ENCODE peak calls at places on chromosome 15, in four cellular contexts. K is IMR-90, J is endothelial cell of umbilical vein, V is GM12878. A is an unnamed sample.

GRCh38 chr15:30962659-30963058 is 28.8 kb downstream of the MTMR10 start:
- DNase-seq in K (no peak), J (no peak), V (no peak), A (no peak)

GRCh38 chr15:90190606-90191343 is 10.4 kb upstream of the SEMA4B start:
- DNase-seq in K (no peak), V (no peak), J (no peak), A (peak; percentile 56)

GRCh38 chr15:27418729-27419128 is 447.7 kb downstream of the GABRG3 start:
- DNase-seq in V (no peak), K (no peak), J (no peak), A (no peak)

GRCh38 chr15:45314960-45315359 is 62.9 kb downstream of the SLC28A2 start:
- DNase-seq in K (peak; percentile 11), J (no peak), V (no peak), A (peak; percentile 18)

GRCh38 chr15:73325191-73325980 is 43.4 kb downstream of the HCN4 start:
- DNase-seq in J (no peak), V (no peak), K (no peak), A (peak; percentile 50)

GRCh38 chr15:91855684-91856553 is 2.4 kb downstream of the SLCO3A1 start:
- DNase-seq in V (peak; percentile 33), J (no peak), K (no peak), A (no peak)

GRCh38 chr15:42371125-42371524 is 11.8 kb downstream of the CAPN3 start:
- DNase-seq in V (no peak), K (peak; percentile 37), J (no peak), A (peak; percentile 54)

GRCh38 chr15:78232951-78233350 is 1.4 kb downstream of the ACSBG1 start:
- DNase-seq in J (no peak), V (no peak), K (no peak), A (no peak)

GRCh38 chr15:84905016-84905916 is 20.8 kb downstream of the SLC28A1 start:
- DNase-seq in J (no peak), K (no peak), V (no peak), A (no peak)

GRCh38 chr15:37824717-37825382 is 109.6 kb upstream of the TMCO5A start:
- DNase-seq in K (peak; percentile 98), J (peak; percentile 15), V (no peak), A (peak; percentile 23)

GRCh38 chr15:62482715-62483429 is 317.8 kb upstream of the C2CD4B start:
- DNase-seq in J (no peak), K (peak; percentile 65), V (peak; percentile 75), A (peak; percentile 42)

GRCh38 chr15:46471096-46471495 is 836.3 kb downstream of the SQOR start:
- DNase-seq in V (no peak), K (no peak), J (no peak), A (no peak)

GRCh38 chr15:65373163-65373651 is 4.6 kb downstream of the IGDCC3 start:
- DNase-seq in J (no peak), V (no peak), K (no peak), A (no peak)

GRCh38 chr15:55789066-55789660 is 46.2 kb upstream of the PRTG start:
- DNase-seq in J (no peak), V (no peak), K (no peak), A (peak; percentile 67)

GRCh38 chr15:98800437-98801233 is 152.3 kb downstream of the IGF1R start:
- DNase-seq in K (peak; percentile 86), J (peak; percentile 98), V (no peak), A (no peak)

GRCh38 chr15:47872208-47872607 is 154.9 kb downstream of the SEMA6D start:
- DNase-seq in V (no peak), J (no peak), K (no peak), A (no peak)

GRCh38 chr15:37485056-37485455 is 384.7 kb upstream of the MEIS2 start:
- DNase-seq in J (no peak), K (no peak), V (no peak), A (no peak)

GRCh38 chr15:66566963-66567531 is 1.2 kb upstream of the LCTL start:
- DNase-seq in J (peak; percentile 67), K (peak; percentile 76), V (peak; percentile 17), A (peak; percentile 82)

GRCh38 chr15:58864602-58865419 is 68.7 kb downstream of the SLTM start:
- DNase-seq in J (no peak), K (no peak), V (no peak), A (no peak)

GRCh38 chr15:45612790-45613415 is 21.9 kb upstream of the SQOR start:
- DNase-seq in J (peak; percentile 80), V (no peak), K (peak; percentile 77), A (no peak)

GRCh38 chr15:34588046-34588674 is 4.7 kb upstream of the GOLGA8B start:
- DNase-seq in K (peak; percentile 80), V (no peak), J (peak; percentile 74), A (peak; percentile 72)

GRCh38 chr15:45185903-45186770 is 1.6 kb downstream of the SHF start:
- DNase-seq in J (no peak), K (peak; percentile 20), V (no peak), A (no peak)

GRCh38 chr15:29090617-29091466 is 178.8 kb downstream of the NSMCE3 start:
- DNase-seq in K (peak; percentile 11), J (no peak), V (no peak), A (peak; percentile 56)

GRCh38 chr15:75620776-75621536 is 4.6 kb downstream of the SNUPN start:
- DNase-seq in K (peak; percentile 89), J (peak; percentile 92), V (no peak), A (no peak)
- TF ChIP-seq FOS in K (no peak), J (peak; percentile 68), V (no peak), A (no peak)

DNA sequence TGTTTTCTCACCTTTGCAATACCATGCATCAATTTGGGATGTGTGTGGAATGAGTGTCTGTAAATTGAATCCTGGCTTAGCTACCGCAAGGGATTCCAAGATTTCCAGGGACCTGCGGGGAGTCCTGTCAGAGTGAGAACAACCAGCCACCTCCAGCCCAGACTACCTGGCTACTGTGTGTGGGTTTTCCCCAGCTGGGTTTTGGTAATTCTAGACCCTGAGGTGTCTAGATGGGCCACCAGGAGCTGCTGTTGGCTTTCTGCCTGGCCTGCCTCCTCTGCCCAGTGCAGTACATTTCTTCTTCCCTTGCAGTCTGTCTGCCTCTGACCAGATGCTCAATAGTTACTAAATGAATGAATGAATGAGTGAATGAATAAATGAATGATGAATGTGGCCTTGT is 32.5 kb upstream of the CORO2B start:
- DNase-seq in V (no peak), J (no peak), K (no peak), A (no peak)
- TF ChIP-seq FOS in V (no peak), J (no peak), K (no peak), A (no peak)

GRCh38 chr15:59999064-59999377 is 5.1 kb upstream of the FOXB1 start:
- DNase-seq in J (no peak), V (no peak), K (no peak), A (no peak)
- TF ChIP-seq FOS in J (no peak), V (no peak), K (no peak), A (no peak)

GRCh38 chr15:40436892-40437753 is 3.6 kb upstream of the BAHD1 start:
- DNase-seq in V (no peak), K (no peak), J (no peak), A (peak; percentile 56)
- TF ChIP-seq FOS in V (no peak), K (no peak), J (no peak), A (no peak)

DNA sequence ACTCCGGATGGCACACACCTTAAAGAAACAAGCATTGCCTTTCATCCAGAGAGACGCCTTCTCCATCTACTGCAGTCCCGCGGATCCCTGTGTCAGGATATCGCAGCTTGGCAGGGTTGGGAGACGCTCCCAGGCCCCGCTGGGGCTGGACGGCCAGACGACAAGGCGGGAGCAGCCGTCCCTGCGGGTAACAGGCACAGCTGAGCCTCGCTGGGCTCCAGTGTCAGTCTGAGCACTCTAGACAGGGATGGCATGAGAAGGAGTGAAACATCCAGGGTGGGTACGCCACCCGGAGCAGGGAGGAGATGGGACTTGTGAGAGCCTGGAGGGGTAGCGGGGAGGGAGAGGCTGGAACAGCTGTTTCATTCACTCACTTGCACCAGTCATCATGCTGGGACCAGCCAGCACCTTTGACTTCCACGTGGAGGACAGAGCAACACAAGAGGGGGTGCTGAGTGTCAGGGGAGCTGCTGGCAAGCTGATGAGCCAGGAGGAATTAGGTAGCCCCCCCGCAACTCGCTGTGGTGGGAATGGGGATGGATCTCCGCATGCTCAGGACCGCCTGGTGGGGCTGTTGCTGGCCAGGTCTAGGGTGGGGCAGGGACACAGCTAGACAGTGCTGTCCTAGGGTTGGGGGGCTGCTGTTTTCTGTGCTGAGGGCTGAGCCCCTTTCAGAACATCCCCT is 31.6 kb upstream of the SNRPA1 start:
- DNase-seq in J (no peak), K (no peak), V (no peak), A (no peak)
- TF ChIP-seq FOS in J (no peak), K (no peak), V (no peak), A (no peak)

GRCh38 chr15:81752149-81752942 is 293.5 kb downstream of the MEX3B start:
- DNase-seq in K (peak; percentile 15), J (peak; percentile 3), V (no peak), A (peak; percentile 34)
- TF ChIP-seq FOS in K (no peak), J (no peak), V (no peak), A (no peak)

DNA sequence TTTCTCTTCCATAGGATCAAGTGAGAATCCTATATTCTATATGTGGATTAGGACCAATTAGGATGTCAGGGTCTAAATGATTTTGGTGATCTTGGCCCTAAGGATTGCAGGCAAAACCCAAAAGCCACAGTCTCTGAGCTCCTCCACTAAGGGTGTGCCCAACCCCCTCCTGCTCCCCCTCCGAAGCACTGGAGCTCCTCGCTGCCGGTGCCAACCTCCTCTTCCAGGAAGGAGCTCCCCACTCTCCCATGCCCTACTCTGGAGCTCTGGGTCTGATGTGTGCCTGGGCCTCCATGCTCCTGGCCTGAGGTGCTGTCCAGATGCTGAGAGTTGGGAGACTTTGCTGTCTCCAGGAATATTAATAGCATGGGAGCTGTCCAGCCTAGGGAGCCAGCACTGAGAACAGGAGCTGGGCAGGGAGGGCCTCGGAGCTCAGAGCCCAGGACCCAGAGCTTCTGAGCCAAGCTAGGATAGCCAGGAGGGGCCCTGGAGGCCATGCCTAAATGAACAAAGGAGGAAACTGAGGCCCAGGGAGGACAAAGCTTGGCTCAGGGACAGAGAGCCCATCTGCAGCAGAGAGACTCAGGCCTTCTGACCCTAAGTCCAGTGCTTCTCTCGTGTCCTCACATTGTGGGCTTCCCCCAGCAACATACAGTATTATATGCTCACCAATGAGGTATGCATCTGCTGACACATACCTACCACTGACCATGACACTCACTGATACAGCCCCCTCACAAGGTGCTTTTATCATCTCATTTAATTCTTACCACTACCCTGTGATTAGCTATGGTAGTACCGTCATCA is 36.9 kb upstream of the HERC1 start:
- DNase-seq in J (peak; percentile 78), V (no peak), K (peak; percentile 85), A (peak; percentile 63)
- TF ChIP-seq FOS in J (no peak), V (no peak), K (no peak), A (no peak)

GRCh38 chr15:52822475-52822874 is 32.3 kb upstream of the ONECUT1 start:
- DNase-seq in J (no peak), K (no peak), V (no peak), A (no peak)
- TF ChIP-seq FOS in J (no peak), K (no peak), V (no peak), A (no peak)

DNA sequence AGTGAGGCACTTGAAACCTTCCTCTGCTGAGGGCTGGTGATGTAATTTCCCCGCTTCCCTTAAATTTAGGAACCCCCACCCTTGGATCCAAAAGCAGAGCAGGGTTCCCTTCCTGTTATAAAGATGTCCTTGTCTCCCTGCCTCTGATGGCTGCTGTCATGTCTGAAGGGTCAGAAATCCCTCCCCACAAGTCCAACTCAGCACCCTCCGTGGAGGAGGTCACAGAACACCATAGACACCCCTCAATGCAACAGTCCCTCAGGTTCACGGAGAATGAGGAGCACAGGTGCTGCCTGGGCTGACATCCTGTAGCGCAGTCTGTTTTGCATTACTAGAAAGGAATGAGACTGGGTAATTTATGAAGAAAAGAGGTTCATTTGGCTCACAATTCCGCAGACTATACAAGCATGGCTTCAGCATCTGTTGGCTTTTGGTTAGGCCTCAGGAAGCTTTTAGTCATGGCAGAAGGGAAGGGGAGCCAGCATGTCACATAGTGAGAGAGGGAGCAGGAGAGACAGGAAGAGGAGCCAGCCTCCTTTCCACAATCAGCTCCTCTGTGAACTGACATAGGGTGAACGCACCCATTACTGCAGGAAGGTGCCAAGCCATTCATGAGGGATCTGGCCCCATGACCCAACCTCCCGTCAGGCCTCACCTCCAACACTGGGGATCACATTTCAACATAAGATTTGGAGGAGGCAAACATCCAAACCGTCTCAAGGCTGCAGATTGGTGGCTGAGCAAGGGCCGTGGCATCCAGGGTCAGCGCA is 106.1 kb downstream of the LRRK1 start:
- DNase-seq in V (no peak), K (no peak), J (no peak), A (no peak)
- TF ChIP-seq FOS in V (no peak), K (no peak), J (no peak), A (no peak)